ENCODE peak calls at places on chromosomes 7 and 10, in four cellular contexts. S is OCI-LY7, Q is WTC11, M is A172. T is an unnamed sample.

GRCh38 chr10:49136525-49136924 is 2.7 kb upstream of the FAM170B start:
- DNase-seq in M (no peak), S (no peak), Q (no peak), T (no peak)

GRCh38 chr10:62258926-62259325 is 9.7 kb downstream of the RTKN2 start:
- DNase-seq in Q (no peak), S (no peak), M (peak), T (no peak)

GRCh38 chr7:149431486-149432120 is 29.3 kb downstream of the ZNF777 start:
- DNase-seq in Q (no peak), S (no peak), M (no peak), T (no peak)

GRCh38 chr10:13087986-13088618 is 11.9 kb upstream of the OPTN start:
- DNase-seq in S (no peak), Q (no peak), M (peak), T (no peak)

GRCh38 chr7:156558198-156558597 is 82.4 kb upstream of the RNF32 start:
- DNase-seq in S (no peak), Q (no peak), M (peak), T (no peak)

GRCh38 chr7:49791089-49791741 is 17.8 kb downstream of the VWC2 start:
- DNase-seq in Q (peak), M (no peak), S (peak), T (peak)

GRCh38 chr7:2488272-2488645 is 12.1 kb upstream of the GRIFIN start:
- DNase-seq in M (no peak), S (no peak), Q (no peak), T (no peak)

GRCh38 chr10:12541446-12542067 is 192.2 kb downstream of the CAMK1D start:
- DNase-seq in M (no peak), S (no peak), Q (no peak), T (peak)

GRCh38 chr10:17474595-17474994 is 20.2 kb upstream of the ST8SIA6 start:
- DNase-seq in S (no peak), Q (no peak), M (no peak), T (peak)

GRCh38 chr10:22621726-22622125 is 92.7 kb downstream of the PIP4K2A start:
- DNase-seq in Q (no peak), M (no peak), S (no peak), T (no peak)

GRCh38 chr10:90480466-90480865 is 377.4 kb downstream of the HTR7 start:
- DNase-seq in S (no peak), Q (no peak), M (no peak), T (no peak)

GRCh38 chr7:91826377-91826776 is 54.1 kb downstream of the MTERF1 start:
- DNase-seq in S (no peak), M (peak), Q (no peak), T (no peak)

GRCh38 chr7:151595702-151596340 is 76.1 kb upstream of the RHEB start:
- DNase-seq in M (no peak), Q (no peak), S (no peak), T (no peak)

GRCh38 chr10:108362956-108363355 is 1198.5 kb upstream of the SORCS1 start:
- DNase-seq in M (no peak), S (no peak), Q (no peak), T (no peak)

GRCh38 chr10:14173706-14174594 is 156.8 kb downstream of the FRMD4A start:
- DNase-seq in M (peak), Q (peak), S (no peak), T (peak)

GRCh38 chr10:86661161-86662025 is 6.9 kb upstream of the LDB3 start:
- DNase-seq in S (no peak), Q (peak), M (no peak), T (peak)

GRCh38 chr7:94400022-94400421 is 5.3 kb downstream of the COL1A2 start:
- DNase-seq in S (no peak), Q (no peak), M (no peak), T (no peak)

GRCh38 chr10:77890097-77890496 is 36.5 kb downstream of the DLG5 start:
- DNase-seq in S (no peak), M (no peak), Q (peak), T (peak)

GRCh38 chr7:138097064-138097741 is 20.9 kb downstream of the AKR1D1 start:
- DNase-seq in M (no peak), Q (peak), S (peak), T (peak)

GRCh38 chr7:27180431-27181175 is 4.4 kb downstream of the HOXA11 start:
- DNase-seq in Q (no peak), S (no peak), M (no peak), T (peak)

GRCh38 chr7:40848541-40849221 is 713.9 kb downstream of the SUGCT start:
- DNase-seq in Q (no peak), S (no peak), M (no peak), T (no peak)

GRCh38 chr10:98369801-98370200 is 45.2 kb downstream of the PYROXD2 start:
- DNase-seq in Q (no peak), M (no peak), S (no peak), T (no peak)